ENCODE peak calls at places on chromosomes 16 and 17, in four cellular contexts. Y, U, X and W are unnamed samples.

GRCh38 chr17:80984749-80985148 is 6.9 kb upstream of the CHMP6 start:
- DNase-seq in X (peak), Y (no peak), U (no peak), W (no peak)

GRCh38 chr16:65065031-65065430 is 56.8 kb downstream of the CDH11 start:
- DNase-seq in Y (no peak), X (no peak), U (no peak), W (no peak)

GRCh38 chr16:6862058-6862457 is 470.6 kb upstream of the RBFOX1 start:
- DNase-seq in X (no peak), Y (no peak), U (no peak), W (no peak)

GRCh38 chr16:48613061-48613957 is 3.3 kb upstream of the N4BP1 start:
- DNase-seq in U (no peak), Y (peak), X (peak), W (no peak)

GRCh38 chr17:33233855-33234228 is 59.3 kb downstream of the ASIC2 start:
- DNase-seq in U (no peak), X (peak), Y (no peak), W (no peak)

GRCh38 chr16:13426279-13426678 is 493.7 kb upstream of the ERCC4 start:
- DNase-seq in Y (no peak), X (no peak), U (no peak), W (no peak)

GRCh38 chr17:32486701-32487459 is at the start of gene CDK5R1:
- DNase-seq in U (no peak), X (peak), Y (peak), W (no peak)

GRCh38 chr16:67723151-67723915 is 4.2 kb upstream of the GFOD2 start:
- DNase-seq in Y (no peak), U (no peak), X (peak), W (no peak)

GRCh38 chr17:47813512-47814031 is 8.0 kb downstream of the OSBPL7 start:
- DNase-seq in U (no peak), Y (no peak), X (no peak), W (no peak)

GRCh38 chr16:75256059-75256870 is 4.8 kb upstream of the BCAR1 start:
- DNase-seq in U (no peak), X (peak), Y (no peak), W (no peak)

GRCh38 chr16:558298-559020 is 1.7 kb upstream of the PRR35 start:
- DNase-seq in X (no peak), U (no peak), Y (no peak), W (no peak)

GRCh38 chr17:58276423-58276822 is 4.3 kb downstream of the MPO start:
- DNase-seq in X (peak), U (no peak), Y (no peak), W (no peak)

GRCh38 chr16:51592535-51592934 is 441.5 kb upstream of the SALL1 start:
- DNase-seq in X (no peak), U (no peak), Y (no peak), W (no peak)

GRCh38 chr16:28534542-28535373 is 4.0 kb downstream of the NUPR1 start:
- DNase-seq in U (peak), Y (peak), X (no peak), W (peak)

GRCh38 chr16:89317101-89317671 is 99.7 kb downstream of the ZNF778 start:
- DNase-seq in U (no peak), Y (no peak), X (no peak), W (no peak)

GRCh38 chr17:55327225-55328088 is 62.7 kb downstream of the HLF start:
- DNase-seq in Y (no peak), U (no peak), X (no peak), W (no peak)

GRCh38 chr17:4968916-4969550 is 1.4 kb upstream of the SPAG7 start:
- DNase-seq in U (no peak), X (peak), Y (peak), W (no peak)

GRCh38 chr17:65198653-65199382 is 61.6 kb downstream of the RGS9 start:
- DNase-seq in X (peak), Y (peak), U (no peak), W (no peak)

GRCh38 chr17:29250666-29251065 is 4.0 kb downstream of the CRYBA1 start:
- DNase-seq in Y (no peak), X (peak), U (no peak), W (no peak)

GRCh38 chr17:58252141-58252540 is 13.8 kb downstream of the LPO start:
- DNase-seq in X (no peak), U (no peak), Y (no peak), W (no peak)

GRCh38 chr17:50917418-50917743 is 51.2 kb upstream of the TOB1 start:
- DNase-seq in X (no peak), U (no peak), Y (no peak), W (no peak)

GRCh38 chr16:57795431-57795878 is 6.8 kb downstream of the KIFC3 start:
- DNase-seq in X (peak), Y (peak), U (no peak), W (no peak)

GRCh38 chr16:21276090-21276489 is 2.0 kb downstream of the CRYM start:
- DNase-seq in Y (no peak), X (no peak), U (no peak), W (no peak)

GRCh38 chr17:49456172-49456965 is 38.7 kb upstream of the NGFR start:
- DNase-seq in Y (no peak), X (peak), U (no peak), W (no peak)

GRCh38 chr16:90012978-90013745 is 6.1 kb downstream of the DBNDD1 start:
- DNase-seq in X (no peak), U (no peak), Y (no peak), W (no peak)

GRCh38 chr17:57874434-57875108 is 24.7 kb upstream of the MRPS23 start:
- DNase-seq in X (peak), Y (peak), U (peak), W (peak)

GRCh38 chr16:79008869-79009179 is 591.7 kb downstream of the MAF start:
- DNase-seq in Y (no peak), X (no peak), U (no peak), W (no peak)

GRCh38 chr16:47592232-47592631 is 131.1 kb downstream of the PHKB start:
- DNase-seq in U (no peak), Y (no peak), X (no peak), W (no peak)

GRCh38 chr16:69386596-69386995 is 789 bp upstream of the TERF2 start:
- DNase-seq in U (no peak), Y (no peak), X (no peak), W (no peak)

GRCh38 chr16:85524630-85525463 is 88.3 kb upstream of the GSE1 start:
- DNase-seq in X (no peak), Y (peak), U (peak), W (no peak)

GRCh38 chr17:55547027-55547670 is 35.9 kb upstream of the SMIM36 start:
- DNase-seq in X (no peak), Y (no peak), U (no peak), W (no peak)

GRCh38 chr16:67013238-67013822 is 15.6 kb upstream of the CBFB start:
- DNase-seq in Y (no peak), X (no peak), U (no peak), W (no peak)

GRCh38 chr17:35799942-35800341 is 4.5 kb upstream of the MMP28 start:
- DNase-seq in X (peak), Y (no peak), U (no peak), W (no peak)

GRCh38 chr16:68116256-68116853 is 31.2 kb downstream of the NFATC3 start:
- DNase-seq in Y (peak), X (peak), U (no peak), W (no peak)